ENCODE peak calls at places on chromosomes 11 and 22, in seven cellular contexts. One of them, this sample, is unnamed.

GRCh38 chr11:64141081-64141783 is 24.7 kb downstream of the MACROD1 start:
- DNase-seq in activated B cell treated with CpG ODN at 0.5 μM for 24 hours: no peak
- DNase-seq in nephron progenitor cell: peak
- DNase-seq in prostate gland: peak
- DNase-seq in foreskin keratinocyte: no peak
- DNase-seq in HFF-Myc: no peak
- DNase-seq in right atrium auricular region: no peak
- DNase-seq in this sample: no peak

GRCh38 chr11:118202599-118203422 is 22.0 kb downstream of the JAML start:
- DNase-seq in foreskin keratinocyte: no peak
- DNase-seq in nephron progenitor cell: no peak
- DNase-seq in right atrium auricular region: no peak
- DNase-seq in HFF-Myc: no peak
- DNase-seq in prostate gland: no peak
- DNase-seq in activated B cell treated with CpG ODN at 0.5 μM for 24 hours: no peak
- DNase-seq in this sample: no peak

GRCh38 chr11:128448487-128448886 is 138.9 kb downstream of the ETS1 start:
- DNase-seq in foreskin keratinocyte: peak
- DNase-seq in nephron progenitor cell: no peak
- DNase-seq in HFF-Myc: no peak
- DNase-seq in activated B cell treated with CpG ODN at 0.5 μM for 24 hours: no peak
- DNase-seq in prostate gland: no peak
- DNase-seq in right atrium auricular region: no peak
- DNase-seq in this sample: no peak

GRCh38 chr11:131691558-131692041 is 321.2 kb downstream of the NTM start:
- DNase-seq in foreskin keratinocyte: peak
- DNase-seq in nephron progenitor cell: peak
- DNase-seq in prostate gland: no peak
- DNase-seq in HFF-Myc: no peak
- DNase-seq in activated B cell treated with CpG ODN at 0.5 μM for 24 hours: no peak
- DNase-seq in right atrium auricular region: no peak
- DNase-seq in this sample: no peak

GRCh38 chr11:62144641-62145255 is 20.9 kb downstream of the INCENP start:
- DNase-seq in prostate gland: no peak
- DNase-seq in right atrium auricular region: peak
- DNase-seq in HFF-Myc: no peak
- DNase-seq in activated B cell treated with CpG ODN at 0.5 μM for 24 hours: no peak
- DNase-seq in foreskin keratinocyte: no peak
- DNase-seq in nephron progenitor cell: no peak
- DNase-seq in this sample: peak

GRCh38 chr11:104442320-104442719 is 278.4 kb upstream of the PDGFD start:
- DNase-seq in prostate gland: no peak
- DNase-seq in foreskin keratinocyte: peak
- DNase-seq in nephron progenitor cell: no peak
- DNase-seq in HFF-Myc: no peak
- DNase-seq in activated B cell treated with CpG ODN at 0.5 μM for 24 hours: no peak
- DNase-seq in right atrium auricular region: no peak
- DNase-seq in this sample: no peak

GRCh38 chr11:8356731-8357504 is 93.2 kb upstream of the LMO1 start:
- DNase-seq in nephron progenitor cell: peak
- DNase-seq in foreskin keratinocyte: no peak
- DNase-seq in HFF-Myc: no peak
- DNase-seq in right atrium auricular region: no peak
- DNase-seq in activated B cell treated with CpG ODN at 0.5 μM for 24 hours: no peak
- DNase-seq in prostate gland: no peak
- DNase-seq in this sample: no peak

GRCh38 chr22:18000441-18001039 is 23.8 kb downstream of the MICAL3 start:
- DNase-seq in right atrium auricular region: no peak
- DNase-seq in prostate gland: peak
- DNase-seq in foreskin keratinocyte: no peak
- DNase-seq in activated B cell treated with CpG ODN at 0.5 μM for 24 hours: peak
- DNase-seq in nephron progenitor cell: peak
- DNase-seq in HFF-Myc: no peak
- DNase-seq in this sample: no peak

GRCh38 chr22:35615156-35615555 is 2.0 kb downstream of the MB start:
- DNase-seq in foreskin keratinocyte: no peak
- DNase-seq in activated B cell treated with CpG ODN at 0.5 μM for 24 hours: no peak
- DNase-seq in prostate gland: no peak
- DNase-seq in nephron progenitor cell: no peak
- DNase-seq in right atrium auricular region: no peak
- DNase-seq in HFF-Myc: no peak
- DNase-seq in this sample: no peak

GRCh38 chr22:46614070-46614931 is 5.9 kb upstream of the GRAMD4 start:
- DNase-seq in HFF-Myc: no peak
- DNase-seq in prostate gland: no peak
- DNase-seq in foreskin keratinocyte: no peak
- DNase-seq in activated B cell treated with CpG ODN at 0.5 μM for 24 hours: no peak
- DNase-seq in nephron progenitor cell: no peak
- DNase-seq in right atrium auricular region: no peak
- DNase-seq in this sample: no peak

GRCh38 chr11:44766112-44766971 is 39.6 kb downstream of the TSPAN18 start:
- DNase-seq in foreskin keratinocyte: no peak
- DNase-seq in right atrium auricular region: peak
- DNase-seq in HFF-Myc: no peak
- DNase-seq in activated B cell treated with CpG ODN at 0.5 μM for 24 hours: peak
- DNase-seq in nephron progenitor cell: no peak
- DNase-seq in prostate gland: no peak
- DNase-seq in this sample: no peak

GRCh38 chr22:33842421-33843094 is 77.7 kb downstream of the LARGE1 start:
- DNase-seq in nephron progenitor cell: no peak
- DNase-seq in foreskin keratinocyte: no peak
- DNase-seq in HFF-Myc: no peak
- DNase-seq in right atrium auricular region: no peak
- DNase-seq in activated B cell treated with CpG ODN at 0.5 μM for 24 hours: no peak
- DNase-seq in prostate gland: no peak
- DNase-seq in this sample: no peak

GRCh38 chr11:126282361-126282741 is 542 bp upstream of the TIRAP start:
- DNase-seq in prostate gland: peak
- DNase-seq in HFF-Myc: no peak
- DNase-seq in activated B cell treated with CpG ODN at 0.5 μM for 24 hours: peak
- DNase-seq in nephron progenitor cell: peak
- DNase-seq in right atrium auricular region: peak
- DNase-seq in foreskin keratinocyte: peak
- DNase-seq in this sample: no peak

GRCh38 chr22:17265649-17266248 is 46.5 kb upstream of the ADA2 start:
- DNase-seq in HFF-Myc: no peak
- DNase-seq in foreskin keratinocyte: no peak
- DNase-seq in nephron progenitor cell: no peak
- DNase-seq in activated B cell treated with CpG ODN at 0.5 μM for 24 hours: no peak
- DNase-seq in right atrium auricular region: no peak
- DNase-seq in prostate gland: no peak
- DNase-seq in this sample: no peak

GRCh38 chr11:103652013-103652412 is 384.4 kb upstream of the DDI1 start:
- DNase-seq in foreskin keratinocyte: peak
- DNase-seq in activated B cell treated with CpG ODN at 0.5 μM for 24 hours: no peak
- DNase-seq in right atrium auricular region: no peak
- DNase-seq in HFF-Myc: no peak
- DNase-seq in nephron progenitor cell: no peak
- DNase-seq in prostate gland: no peak
- DNase-seq in this sample: no peak

GRCh38 chr22:25849514-25849913 is 107.5 kb downstream of the MYO18B start:
- DNase-seq in nephron progenitor cell: no peak
- DNase-seq in foreskin keratinocyte: no peak
- DNase-seq in right atrium auricular region: no peak
- DNase-seq in HFF-Myc: no peak
- DNase-seq in activated B cell treated with CpG ODN at 0.5 μM for 24 hours: no peak
- DNase-seq in prostate gland: no peak
- DNase-seq in this sample: no peak

GRCh38 chr22:48840112-48840949 is 987.3 kb downstream of the BRD1 start:
- DNase-seq in prostate gland: no peak
- DNase-seq in right atrium auricular region: no peak
- DNase-seq in HFF-Myc: no peak
- DNase-seq in foreskin keratinocyte: no peak
- DNase-seq in nephron progenitor cell: no peak
- DNase-seq in activated B cell treated with CpG ODN at 0.5 μM for 24 hours: no peak
- DNase-seq in this sample: no peak

DNA sequence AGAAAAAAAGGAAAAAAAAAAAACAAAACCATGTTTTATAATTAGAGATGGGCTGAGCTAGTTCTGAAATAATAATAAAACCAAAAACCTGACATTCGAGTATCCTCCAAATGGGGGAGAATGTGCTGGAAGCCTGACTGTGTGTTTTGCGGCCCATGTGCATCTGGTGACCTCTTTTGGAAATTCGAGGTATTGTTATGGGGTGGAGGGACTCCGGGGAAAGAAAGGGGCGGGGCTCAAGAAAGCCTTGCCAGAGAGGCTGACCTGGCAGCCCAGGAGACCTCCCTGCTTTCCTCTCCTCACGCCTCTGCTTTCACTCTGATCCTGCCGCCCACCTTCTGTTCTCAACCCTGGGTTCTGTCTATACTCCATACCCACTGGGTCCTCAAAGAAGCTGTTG is 72.9 kb downstream of the CTTN start:
- DNase-seq in HFF-Myc: no peak
- DNase-seq in prostate gland: no peak
- DNase-seq in nephron progenitor cell: peak
- DNase-seq in activated B cell treated with CpG ODN at 0.5 μM for 24 hours: no peak
- DNase-seq in right atrium auricular region: no peak
- DNase-seq in foreskin keratinocyte: no peak
- DNase-seq in this sample: no peak
- TF ChIP-seq CTCF in HFF-Myc: peak
- TF ChIP-seq CTCF in prostate gland: no peak
- TF ChIP-seq CTCF in nephron progenitor cell: peak
- TF ChIP-seq CTCF in activated B cell treated with CpG ODN at 0.5 μM for 24 hours: no peak
- TF ChIP-seq CTCF in right atrium auricular region: no peak
- TF ChIP-seq CTCF in foreskin keratinocyte: peak
- TF ChIP-seq CTCF in this sample: peak

GRCh38 chr11:15947681-15948648 is 408.4 kb downstream of the SOX6 start:
- DNase-seq in prostate gland: no peak
- DNase-seq in foreskin keratinocyte: no peak
- DNase-seq in nephron progenitor cell: no peak
- DNase-seq in right atrium auricular region: no peak
- DNase-seq in HFF-Myc: no peak
- DNase-seq in activated B cell treated with CpG ODN at 0.5 μM for 24 hours: no peak
- DNase-seq in this sample: no peak
- TF ChIP-seq CTCF in prostate gland: no peak
- TF ChIP-seq CTCF in foreskin keratinocyte: no peak
- TF ChIP-seq CTCF in nephron progenitor cell: no peak
- TF ChIP-seq CTCF in right atrium auricular region: no peak
- TF ChIP-seq CTCF in HFF-Myc: no peak
- TF ChIP-seq CTCF in activated B cell treated with CpG ODN at 0.5 μM for 24 hours: no peak
- TF ChIP-seq CTCF in this sample: no peak

DNA sequence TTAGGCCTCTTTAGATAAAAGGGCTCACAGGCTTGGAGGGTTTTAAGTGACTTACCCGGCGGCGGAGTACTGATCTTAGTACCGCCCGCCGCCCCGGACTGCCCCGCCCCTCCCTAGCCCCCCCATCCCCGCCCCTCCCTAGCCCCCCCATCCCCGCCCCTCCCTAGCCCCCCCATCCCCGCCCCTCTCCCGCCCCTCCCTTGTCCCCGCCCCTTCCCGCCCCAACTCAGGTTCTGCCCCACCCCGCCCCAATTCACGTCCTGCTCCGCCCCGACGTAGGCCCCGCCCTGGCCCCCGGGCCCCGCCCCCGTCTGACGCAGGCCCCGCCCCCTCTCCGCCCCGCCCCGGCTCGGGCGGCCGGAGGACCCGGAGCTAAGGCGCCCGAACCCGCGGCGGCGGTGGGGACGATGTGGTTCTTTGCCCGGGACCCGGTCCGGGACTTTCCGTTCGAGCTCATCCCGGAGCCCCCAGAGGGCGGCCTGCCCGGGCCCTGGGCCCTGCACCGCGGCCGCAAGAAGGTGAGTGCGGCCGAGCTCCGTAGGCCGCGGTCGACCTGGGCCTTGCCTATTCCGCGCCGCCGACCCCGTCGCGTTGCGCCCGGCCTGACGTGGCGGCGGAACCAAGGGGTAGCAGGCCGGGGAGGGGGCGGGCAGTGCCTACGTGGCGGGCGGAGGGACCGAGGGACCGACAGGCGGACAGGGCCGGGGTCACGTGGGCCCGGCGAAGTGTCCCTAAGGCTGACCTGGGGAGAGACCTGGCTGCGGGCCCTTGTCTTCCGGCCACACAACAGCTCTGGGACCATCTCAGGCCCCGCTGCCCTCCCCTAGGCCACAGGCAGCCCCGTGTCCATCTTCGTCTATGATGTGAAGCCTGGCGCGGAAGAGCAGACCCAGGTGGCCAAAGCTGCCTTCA is at the start of gene SCYL1:
- DNase-seq in foreskin keratinocyte: no peak
- DNase-seq in right atrium auricular region: peak
- DNase-seq in nephron progenitor cell: peak
- DNase-seq in activated B cell treated with CpG ODN at 0.5 μM for 24 hours: peak
- DNase-seq in prostate gland: peak
- DNase-seq in HFF-Myc: peak
- DNase-seq in this sample: peak
- TF ChIP-seq CTCF in foreskin keratinocyte: no peak
- TF ChIP-seq CTCF in right atrium auricular region: no peak
- TF ChIP-seq CTCF in nephron progenitor cell: no peak
- TF ChIP-seq CTCF in activated B cell treated with CpG ODN at 0.5 μM for 24 hours: no peak
- TF ChIP-seq CTCF in prostate gland: no peak
- TF ChIP-seq CTCF in HFF-Myc: no peak
- TF ChIP-seq CTCF in this sample: no peak

GRCh38 chr11:57668467-57668890 is 565 bp downstream of the ZDHHC5 start:
- DNase-seq in right atrium auricular region: no peak
- DNase-seq in nephron progenitor cell: no peak
- DNase-seq in activated B cell treated with CpG ODN at 0.5 μM for 24 hours: no peak
- DNase-seq in HFF-Myc: no peak
- DNase-seq in foreskin keratinocyte: no peak
- DNase-seq in prostate gland: no peak
- DNase-seq in this sample: no peak

GRCh38 chr11:57667065-57667714 is 724 bp upstream of the ZDHHC5 start:
- DNase-seq in HFF-Myc: peak
- DNase-seq in activated B cell treated with CpG ODN at 0.5 μM for 24 hours: peak
- DNase-seq in right atrium auricular region: peak
- DNase-seq in foreskin keratinocyte: peak
- DNase-seq in nephron progenitor cell: peak
- DNase-seq in prostate gland: peak
- DNase-seq in this sample: peak

GRCh38 chr11:57662893-57663292 is 5.0 kb upstream of the ZDHHC5 start:
- DNase-seq in HFF-Myc: no peak
- DNase-seq in foreskin keratinocyte: no peak
- DNase-seq in nephron progenitor cell: no peak
- DNase-seq in activated B cell treated with CpG ODN at 0.5 μM for 24 hours: no peak
- DNase-seq in right atrium auricular region: no peak
- DNase-seq in prostate gland: no peak
- DNase-seq in this sample: no peak

GRCh38 chr11:57663975-57664374 is 3.9 kb upstream of the ZDHHC5 start:
- DNase-seq in foreskin keratinocyte: no peak
- DNase-seq in activated B cell treated with CpG ODN at 0.5 μM for 24 hours: no peak
- DNase-seq in prostate gland: no peak
- DNase-seq in HFF-Myc: no peak
- DNase-seq in nephron progenitor cell: no peak
- DNase-seq in right atrium auricular region: no peak
- DNase-seq in this sample: no peak

DNA sequence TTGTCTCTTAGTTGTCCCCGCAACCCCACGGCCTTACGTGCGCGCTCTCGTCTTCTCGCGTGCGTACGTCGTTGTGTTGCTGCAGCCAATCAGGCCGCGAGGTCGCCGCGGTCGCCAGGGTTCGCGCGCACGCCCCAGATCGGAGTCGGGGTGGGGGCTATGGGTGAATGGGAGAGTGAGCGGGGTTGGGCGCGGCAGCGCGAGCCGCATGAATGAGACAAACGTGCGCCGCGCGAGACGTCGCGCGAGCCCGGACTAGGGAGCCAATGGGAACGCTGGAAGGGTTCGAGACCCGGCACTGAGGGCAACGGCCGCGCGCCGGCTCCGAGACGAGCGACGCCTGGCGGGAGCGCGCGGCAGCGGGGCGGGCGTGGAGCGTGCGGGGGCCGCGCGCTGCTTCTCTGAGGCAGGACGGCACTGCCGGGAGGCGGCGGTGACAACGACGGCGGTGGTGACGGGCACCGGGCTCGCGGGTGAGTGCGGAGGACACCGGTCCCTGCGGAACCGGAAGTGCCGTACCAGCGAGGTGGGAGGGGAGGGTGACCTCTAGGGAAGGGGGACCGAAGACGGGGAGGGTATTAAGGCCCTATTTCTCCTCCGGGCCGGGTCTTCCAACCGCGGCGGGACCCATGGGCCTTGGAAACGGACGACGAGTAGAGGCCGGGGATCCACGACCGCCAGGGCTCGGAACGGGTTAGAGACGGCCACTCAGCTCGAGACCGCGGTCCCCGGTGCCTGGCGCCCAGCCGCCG is at the start of gene ZDHHC5:
- DNase-seq in HFF-Myc: peak
- DNase-seq in activated B cell treated with CpG ODN at 0.5 μM for 24 hours: peak
- DNase-seq in foreskin keratinocyte: peak
- DNase-seq in nephron progenitor cell: peak
- DNase-seq in right atrium auricular region: peak
- DNase-seq in prostate gland: peak
- DNase-seq in this sample: peak
- TF ChIP-seq CTCF in HFF-Myc: peak
- TF ChIP-seq CTCF in activated B cell treated with CpG ODN at 0.5 μM for 24 hours: no peak
- TF ChIP-seq CTCF in foreskin keratinocyte: peak
- TF ChIP-seq CTCF in nephron progenitor cell: no peak
- TF ChIP-seq CTCF in right atrium auricular region: peak
- TF ChIP-seq CTCF in prostate gland: peak
- TF ChIP-seq CTCF in this sample: peak

This sample was measured in type B pancreatic cell.